ENCODE peak calls at places on chromosomes 6 and 20, in nine cellular contexts. N is activated naive CD4-positive, alpha-beta T cell; C is activated T-cell treated with anti-CD3 and anti-CD28 coated beads, Interleukin-2, amount 50 U/mL, for 48 hours; Q is bronchial epithelial cell; F is T-helper 2 cell; Z is stimulated activated CD4-positive, alpha-beta T cell treated with anti-CD3 and anti-CD28 coated beads, Interleukin-4, amount 100 ng/mL, for 1 hour; R is tibial artery; Y is NCI-H82; K is tibial nerve. O is an unnamed sample.

GRCh38 chr6:162442675-162443074 is 284.9 kb downstream of the PRKN start:
- DNase-seq in N (no peak), C (no peak), Q (no peak), F (no peak), Z (no peak), R (no peak), Y (peak; percentile 79), K (no peak), O (peak; percentile 8)

GRCh38 chr6:167840526-167841179 is 13.9 kb downstream of the AFDN start:
- DNase-seq in N (no peak), C (no peak), Q (no peak), F (no peak), Z (no peak), R (no peak), Y (no peak), K (no peak), O (no peak)

GRCh38 chr6:125058562-125058961 is 95.0 kb upstream of the TPD52L1 start:
- DNase-seq in N (no peak), C (no peak), Q (no peak), F (no peak), Z (no peak), R (no peak), Y (peak; percentile 51), K (no peak), O (no peak)

GRCh38 chr20:17568972-17569471 is 853 bp upstream of the DSTN start:
- DNase-seq in N (no peak), C (peak; percentile 29), Q (peak; percentile 96), F (no peak), Z (peak; percentile 13), R (peak; percentile 92), Y (peak; percentile 44), K (peak; percentile 72), O (peak; percentile 99)

GRCh38 chr6:30847971-30848441 is 36.3 kb upstream of the DDR1 start:
- DNase-seq in N (no peak), C (no peak), Q (no peak), F (no peak), Z (no peak), R (no peak), Y (no peak), K (no peak), O (no peak)

GRCh38 chr6:133774356-133774755 is 114.6 kb upstream of the TCF21 start:
- DNase-seq in N (no peak), C (no peak), Q (peak; percentile 84), F (no peak), Z (no peak), R (no peak), Y (no peak), K (no peak), O (peak; percentile 68)

GRCh38 chr6:127737009-127737486 is 160.1 kb downstream of the C6orf58 start:
- DNase-seq in N (no peak), C (no peak), Q (peak; percentile 76), F (peak; percentile 6), Z (peak; percentile 5), R (no peak), Y (peak; percentile 86), K (no peak), O (peak; percentile 79)

GRCh38 chr6:10416863-10417641 is 2.2 kb upstream of the TFAP2A start:
- DNase-seq in N (no peak), C (no peak), Q (no peak), F (no peak), Z (no peak), R (no peak), Y (no peak), K (no peak), O (no peak)

GRCh38 chr6:77466055-77467028 is 3.1 kb upstream of the HTR1B start:
- DNase-seq in N (no peak), C (peak; percentile 43), Q (peak; percentile 57), F (no peak), Z (peak; percentile 13), R (no peak), Y (peak; percentile 28), K (no peak), O (peak; percentile 81)

GRCh38 chr6:93407186-93407585 is 12.2 kb downstream of the EPHA7 start:
- DNase-seq in N (no peak), C (no peak), Q (peak; percentile 50), F (no peak), Z (no peak), R (no peak), Y (no peak), K (no peak), O (peak; percentile 58)

GRCh38 chr6:2891768-2892170 is 11.3 kb downstream of the SERPINB9 start:
- DNase-seq in N (peak; percentile 36), C (peak; percentile 74), Q (no peak), F (peak; percentile 76), Z (peak; percentile 80), R (no peak), Y (peak; percentile 63), K (peak; percentile 39), O (no peak)

GRCh38 chr6:53718597-53719460 is 53.3 kb upstream of the KLHL31 start:
- DNase-seq in N (no peak), C (no peak), Q (peak; percentile 68), F (no peak), Z (no peak), R (peak; percentile 32), Y (peak; percentile 93), K (no peak), O (peak; percentile 62)

GRCh38 chr6:47595785-47596184 is 102.6 kb upstream of the ADGRF4 start:
- DNase-seq in N (no peak), C (no peak), Q (peak; percentile 48), F (no peak), Z (no peak), R (no peak), Y (no peak), K (no peak), O (no peak)